ENCODE peak calls at places on chromosomes 3 and 15, in five cellular contexts. F is suprapubic skin, A is lower leg skin, V is adrenal gland, L is upper lobe of left lung. O is an unnamed sample.

GRCh38 chr3:56042326-56042951 is 425.8 kb downstream of the ERC2 start:
- DNase-seq in A (no peak), F (no peak), V (no peak), L (no peak), O (no peak)

GRCh38 chr3:99842826-99843589 is 25.3 kb downstream of the CMSS1 start:
- DNase-seq in F (no peak), L (no peak), A (no peak), V (no peak), O (no peak)

GRCh38 chr15:59522988-59523461 is 85.0 kb downstream of the FAM81A start:
- DNase-seq in V (no peak), F (no peak), L (no peak), A (no peak), O (no peak)

GRCh38 chr3:129575987-129576364 is 30.5 kb downstream of the PLXND1 start:
- DNase-seq in L (no peak), V (no peak), F (no peak), A (no peak), O (no peak)

GRCh38 chr3:49424816-49425215 is 2.5 kb upstream of the AMT start:
- DNase-seq in F (no peak), A (no peak), L (no peak), V (no peak), O (no peak)

GRCh38 chr3:48057521-48057920 is 41.3 kb upstream of the MAP4 start:
- DNase-seq in A (no peak), F (no peak), V (no peak), L (no peak), O (no peak)

GRCh38 chr15:99438691-99439523 is 126.9 kb upstream of the MEF2A start:
- DNase-seq in A (peak), L (no peak), V (peak), F (no peak), O (no peak)

GRCh38 chr3:197600796-197601565 is 45.2 kb upstream of the BDH1 start:
- DNase-seq in A (no peak), F (no peak), V (peak), L (no peak), O (no peak)

GRCh38 chr3:38574411-38575278 is 74.8 kb downstream of the SCN5A start:
- DNase-seq in A (no peak), L (no peak), F (no peak), V (no peak), O (no peak)

GRCh38 chr3:172138792-172139507 is 99.6 kb downstream of the FNDC3B start:
- DNase-seq in V (peak), F (no peak), L (peak), A (peak), O (no peak)

GRCh38 chr15:22944651-22945050 is 35.5 kb downstream of the CYFIP1 start:
- DNase-seq in F (no peak), A (peak), L (no peak), V (no peak), O (no peak)

GRCh38 chr3:49868951-49869454 is 703 bp downstream of the CAMKV start:
- DNase-seq in L (no peak), A (no peak), V (no peak), F (no peak), O (no peak)

GRCh38 chr3:14647976-14648955 is 3.3 kb upstream of the CCDC174 start:
- DNase-seq in A (no peak), L (no peak), F (no peak), V (no peak), O (no peak)

GRCh38 chr15:28112962-28113361 is 13.8 kb upstream of the OCA2 start:
- DNase-seq in L (no peak), V (no peak), A (no peak), F (peak), O (no peak)

GRCh38 chr3:58334013-58334321 is 1.3 kb downstream of the PXK start:
- DNase-seq in V (no peak), A (no peak), L (no peak), F (no peak), O (no peak)

GRCh38 chr3:184562875-184563568 is 1.4 kb downstream of the EPHB3 start:
- DNase-seq in V (no peak), A (no peak), L (peak), F (no peak), O (no peak)

GRCh38 chr3:62415312-62415791 is 42.0 kb upstream of the FEZF2 start:
- DNase-seq in L (no peak), A (no peak), V (no peak), F (no peak), O (no peak)

GRCh38 chr15:52709172-52709979 is 30.2 kb upstream of the ATOSA start:
- DNase-seq in A (peak), F (no peak), L (peak), V (no peak), O (no peak)

GRCh38 chr15:74202461-74203401 is at the start of gene STRA6:
- DNase-seq in V (no peak), A (no peak), L (no peak), F (no peak), O (no peak)

GRCh38 chr3:128503164-128503651 is 10.2 kb upstream of the GATA2 start:
- DNase-seq in A (no peak), L (no peak), F (peak), V (no peak), O (no peak)

GRCh38 chr3:32146669-32147315 is 40.4 kb downstream of the GPD1L start:
- DNase-seq in A (no peak), V (no peak), F (no peak), L (no peak), O (no peak)

GRCh38 chr3:129584631-129585030 is 21.8 kb downstream of the PLXND1 start:
- DNase-seq in V (no peak), F (no peak), A (no peak), L (no peak), O (no peak)

GRCh38 chr15:70246623-70247200 is 149.0 kb upstream of the TLE3 start:
- DNase-seq in A (no peak), V (no peak), F (peak), L (no peak), O (no peak)

GRCh38 chr3:125683067-125683844 is 88.0 kb upstream of the OSBPL11 start:
- DNase-seq in F (no peak), L (no peak), A (no peak), V (peak), O (no peak)

GRCh38 chr15:70045045-70045444 is 52.7 kb downstream of the TLE3 start:
- DNase-seq in F (no peak), V (no peak), L (peak), A (no peak), O (no peak)

GRCh38 chr3:78402720-78403119 is 1362.8 kb downstream of the ROBO2 start:
- DNase-seq in F (no peak), A (peak), L (peak), V (no peak), O (no peak)

GRCh38 chr15:68637755-68638405 is 59.1 kb downstream of the CORO2B start:
- DNase-seq in A (peak), F (peak), V (peak), L (peak), O (no peak)

GRCh38 chr3:42442640-42443039 is 32.2 kb upstream of the LYZL4 start:
- DNase-seq in F (no peak), A (no peak), L (peak), V (no peak), O (no peak)

DNA sequence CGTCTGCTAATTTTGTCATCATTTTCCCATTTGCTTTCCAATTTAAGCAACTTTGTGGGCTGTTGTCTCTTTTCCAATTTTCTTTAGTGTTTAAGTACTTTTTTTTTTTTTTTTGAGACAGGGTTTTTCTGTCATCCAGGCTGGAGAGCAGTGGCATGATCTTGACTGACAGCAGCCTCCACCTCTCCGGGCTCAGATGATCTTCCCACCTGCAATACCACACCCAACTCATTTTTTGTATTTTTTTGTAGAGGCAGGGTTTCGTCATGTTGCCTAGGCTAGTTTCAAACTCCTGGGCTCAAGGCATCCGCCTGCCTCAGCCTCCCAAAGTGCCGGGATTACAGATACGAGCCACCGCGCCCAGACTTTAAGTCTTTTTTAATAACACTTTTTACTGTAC is 26.2 kb upstream of the EIF4A2 start:
- DNase-seq in F (no peak), V (no peak), L (no peak), A (no peak), O (no peak)
- TF ChIP-seq POLR2A in F (no peak), V (no peak), L (no peak), A (no peak), O (no peak)

DNA sequence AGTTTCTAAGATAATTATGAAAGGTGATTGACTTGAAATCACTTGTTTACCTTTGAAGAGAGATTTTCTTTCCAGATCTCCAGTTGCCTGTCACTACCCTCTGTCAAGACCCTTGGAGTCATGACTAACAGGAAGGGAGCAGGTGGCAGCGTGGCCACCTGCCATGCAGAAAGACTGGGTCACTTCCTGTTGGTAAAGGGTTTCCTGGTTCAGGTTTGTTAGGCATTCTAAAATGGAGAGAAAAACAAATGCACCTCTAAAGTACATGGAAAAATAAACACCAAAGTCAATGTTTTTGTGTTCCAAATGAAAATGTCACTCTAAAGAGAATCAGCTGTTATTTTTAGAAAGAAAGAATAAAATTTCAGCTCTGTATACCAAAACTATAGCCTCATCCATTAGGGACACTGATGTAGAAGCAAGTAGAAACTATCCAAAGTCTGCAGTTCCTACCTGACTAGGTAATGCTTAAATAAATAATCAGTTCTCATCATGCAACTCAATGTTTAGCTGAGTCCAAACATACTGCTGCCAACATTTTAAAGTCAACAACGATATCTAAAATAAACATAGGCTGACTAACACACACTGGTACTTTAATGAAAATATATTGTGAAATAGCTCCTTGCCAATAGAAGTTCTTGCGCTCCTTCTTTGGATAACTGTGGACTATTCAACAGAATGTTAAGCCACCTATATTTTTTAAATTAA is 23.9 kb upstream of the TM4SF1 start:
- DNase-seq in V (no peak), F (no peak), L (no peak), A (no peak), O (no peak)
- TF ChIP-seq POLR2A in V (no peak), F (no peak), L (no peak), A (no peak), O (no peak)

GRCh38 chr3:145815707-145816413 is 345.1 kb downstream of the PLOD2 start:
- DNase-seq in V (no peak), L (no peak), F (no peak), A (no peak), O (no peak)
- TF ChIP-seq POLR2A in V (no peak), L (no peak), F (no peak), A (no peak), O (no peak)

DNA sequence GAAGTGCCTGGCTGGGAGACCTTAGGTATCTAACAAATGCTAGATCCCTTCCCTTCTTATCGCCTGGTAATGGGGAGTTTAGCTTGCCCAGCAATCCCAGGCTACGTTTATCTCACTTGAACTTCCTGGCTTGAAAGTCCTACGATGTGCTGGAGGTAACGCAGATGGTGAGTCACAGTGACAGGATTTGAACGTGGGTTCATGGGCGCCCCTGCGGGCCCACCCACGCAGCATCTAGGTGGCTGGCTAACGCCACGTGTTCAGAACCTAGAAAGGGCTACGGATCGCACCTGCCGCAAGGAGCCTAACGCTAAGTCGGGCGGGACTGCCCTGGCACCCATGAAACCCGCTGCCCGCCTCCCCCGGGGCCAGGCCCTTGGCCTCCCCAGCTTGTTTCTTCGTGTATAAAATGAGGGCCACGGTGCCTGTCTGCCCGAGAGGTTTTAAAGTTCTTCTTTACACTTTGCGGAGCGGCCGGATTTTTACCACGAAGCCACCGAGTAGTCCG is 600 bp upstream of the USP3 start:
- DNase-seq in V (peak), F (no peak), A (no peak), L (peak), O (no peak)
- TF ChIP-seq POLR2A in V (no peak), F (no peak), A (no peak), L (peak), O (no peak)

GRCh38 chr3:163126115-163126514 is 1629.5 kb downstream of the OTOL1 start:
- DNase-seq in A (no peak), F (no peak), V (no peak), L (no peak), O (no peak)

GRCh38 chr3:163132111-163132510 is 1635.5 kb downstream of the OTOL1 start:
- DNase-seq in L (no peak), F (no peak), A (no peak), V (no peak), O (no peak)

DNA sequence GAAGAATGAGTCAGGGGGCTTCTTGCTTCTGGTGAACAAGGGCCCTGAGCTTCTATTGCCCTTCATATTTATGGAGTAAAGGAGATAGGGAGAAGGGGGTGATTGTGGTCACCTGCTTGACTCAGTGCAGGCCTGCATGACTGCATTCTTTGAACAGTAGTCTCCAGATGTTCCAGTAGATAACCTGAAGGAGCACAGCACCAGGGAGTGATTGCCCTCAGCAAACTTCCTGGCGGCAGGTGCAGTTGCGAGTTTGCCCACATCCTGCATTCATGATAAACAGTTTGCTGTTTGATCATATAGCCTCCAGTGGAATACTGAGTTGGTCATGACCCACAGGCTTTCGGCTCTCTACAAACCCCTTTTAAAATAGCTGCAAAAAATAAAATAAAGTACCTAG is 1632.7 kb downstream of the OTOL1 start:
- DNase-seq in L (no peak), F (no peak), A (no peak), V (no peak), O (no peak)
- TF ChIP-seq POLR2A in L (no peak), F (no peak), A (no peak), V (no peak), O (no peak)

O was measured in esophagus squamous epithelium.